ENCODE peak calls at places on chromosomes 2 and 18, in nine cellular contexts. T is HFF-Myc, M is astrocyte of the spinal cord, A is upper lobe of right lung, B is bronchial epithelial cell, U is chondrocyte, D is left ventricle myocardium inferior, Z is GM06990, P is fibroblast of the aortic adventitia. I is an unnamed sample.

GRCh38 chr2:63054812-63055509 is 4.3 kb downstream of the OTX1 start:
- DNase-seq in T (no peak), M (no peak), A (no peak), B (no peak), U (no peak), D (no peak), Z (peak), P (no peak), I (peak)

GRCh38 chr2:172464340-172465129 is 37.1 kb downstream of the ITGA6 start:
- DNase-seq in T (no peak), M (no peak), A (no peak), B (peak), U (no peak), D (no peak), Z (no peak), P (no peak), I (no peak)

GRCh38 chr2:176534798-176535479 is 265.7 kb downstream of the MTX2 start:
- DNase-seq in T (no peak), M (peak), A (no peak), B (peak), U (no peak), D (no peak), Z (no peak), P (peak), I (no peak)

GRCh38 chr2:203959265-203960034 is 22.9 kb downstream of the ICOS start:
- DNase-seq in T (no peak), M (no peak), A (no peak), B (no peak), U (no peak), D (no peak), Z (no peak), P (no peak), I (no peak)

GRCh38 chr2:33291278-33292013 is 185.0 kb upstream of the RASGRP3 start:
- DNase-seq in T (no peak), M (peak), A (no peak), B (peak), U (no peak), D (no peak), Z (no peak), P (peak), I (no peak)

GRCh38 chr2:160109939-160110673 is 47.7 kb upstream of the PLA2R1 start:
- DNase-seq in T (peak), M (peak), A (no peak), B (peak), U (no peak), D (peak), Z (peak), P (peak), I (peak)

GRCh38 chr2:232869138-232870001 is 694 bp upstream of the SNORC start:
- DNase-seq in T (no peak), M (no peak), A (no peak), B (no peak), U (no peak), D (no peak), Z (no peak), P (no peak), I (no peak)

GRCh38 chr2:35035883-35036282 is 1319.7 kb upstream of the CRIM1 start:
- DNase-seq in T (no peak), M (no peak), A (no peak), B (peak), U (no peak), D (no peak), Z (no peak), P (no peak), I (no peak)

GRCh38 chr18:48727685-48728084 is 188.9 kb downstream of the CTIF start:
- DNase-seq in T (peak), M (no peak), A (no peak), B (peak), U (no peak), D (no peak), Z (no peak), P (peak), I (no peak)

GRCh38 chr2:183291436-183291835 is 167.2 kb downstream of the NUP35 start:
- DNase-seq in T (no peak), M (peak), A (no peak), B (peak), U (no peak), D (no peak), Z (no peak), P (no peak), I (no peak)

GRCh38 chr2:105828543-105828942 is 83.8 kb downstream of the NCK2 start:
- DNase-seq in T (no peak), M (no peak), A (no peak), B (no peak), U (no peak), D (no peak), Z (no peak), P (no peak), I (no peak)

GRCh38 chr18:29191263-29191662 is 1014.3 kb upstream of the CDH2 start:
- DNase-seq in T (no peak), M (peak), A (no peak), B (peak), U (no peak), D (no peak), Z (no peak), P (peak), I (no peak)

GRCh38 chr2:109467701-109468100 is 146.1 kb downstream of the SEPTIN10 start:
- DNase-seq in T (no peak), M (peak), A (peak), B (no peak), U (peak), D (no peak), Z (no peak), P (no peak), I (no peak)

GRCh38 chr2:132797551-132797950 is 127.5 kb upstream of the LYPD1 start:
- DNase-seq in T (no peak), M (peak), A (no peak), B (peak), U (no peak), D (no peak), Z (no peak), P (peak), I (no peak)

GRCh38 chr18:23629444-23629946 is 33.2 kb downstream of the ANKRD29 start:
- DNase-seq in T (no peak), M (no peak), A (peak), B (peak), U (no peak), D (no peak), Z (no peak), P (no peak), I (peak)

GRCh38 chr2:182553483-182553882 is 126.6 kb upstream of the PDE1A start:
- DNase-seq in T (no peak), M (no peak), A (no peak), B (no peak), U (no peak), D (no peak), Z (peak), P (no peak), I (peak)

GRCh38 chr2:25034081-25034480 is 7.8 kb upstream of the EFR3B start:
- DNase-seq in T (no peak), M (no peak), A (no peak), B (no peak), U (no peak), D (no peak), Z (no peak), P (no peak), I (no peak)

GRCh38 chr2:232229917-232230310 is 148.6 kb upstream of the ALPP start:
- DNase-seq in T (peak), M (peak), A (no peak), B (no peak), U (no peak), D (no peak), Z (no peak), P (peak), I (no peak)

GRCh38 chr2:172249986-172250385 is 147.3 kb upstream of the DLX2 start:
- DNase-seq in T (no peak), M (peak), A (no peak), B (peak), U (no peak), D (no peak), Z (no peak), P (peak), I (no peak)

GRCh38 chr2:25592766-25593292 is 80.5 kb downstream of the DTNB start:
- DNase-seq in T (no peak), M (no peak), A (no peak), B (no peak), U (no peak), D (no peak), Z (no peak), P (no peak), I (no peak)

GRCh38 chr2:83103602-83104001 is 1355.5 kb downstream of the SUCLG1 start:
- DNase-seq in T (peak), M (peak), A (no peak), B (peak), U (no peak), D (no peak), Z (no peak), P (peak), I (no peak)

GRCh38 chr2:49616800-49617199 is 462.5 kb upstream of the FSHR start:
- DNase-seq in T (no peak), M (peak), A (no peak), B (peak), U (no peak), D (no peak), Z (no peak), P (no peak), I (peak)

GRCh38 chr2:185219981-185220380 is 518.6 kb upstream of the FSIP2 start:
- DNase-seq in T (no peak), M (peak), A (no peak), B (peak), U (no peak), D (no peak), Z (no peak), P (no peak), I (no peak)

GRCh38 chr2:6080837-6081541 is 388.8 kb downstream of the SOX11 start:
- DNase-seq in T (no peak), M (no peak), A (no peak), B (no peak), U (no peak), D (no peak), Z (no peak), P (no peak), I (no peak)

GRCh38 chr2:122749347-122749850 is 993.9 kb downstream of the TSN start:
- DNase-seq in T (no peak), M (no peak), A (no peak), B (peak), U (no peak), D (no peak), Z (no peak), P (no peak), I (no peak)

GRCh38 chr2:196473617-196474016 is 165.9 kb upstream of the CCDC150 start:
- DNase-seq in T (no peak), M (no peak), A (no peak), B (no peak), U (no peak), D (no peak), Z (no peak), P (peak), I (no peak)

GRCh38 chr18:62637807-62638687 is 77.3 kb upstream of the PHLPP1 start:
- DNase-seq in T (no peak), M (no peak), A (no peak), B (peak), U (no peak), D (no peak), Z (peak), P (no peak), I (peak)

GRCh38 chr2:39216495-39217191 is 27.1 kb downstream of the CDKL4 start:
- DNase-seq in T (no peak), M (no peak), A (no peak), B (no peak), U (no peak), D (no peak), Z (no peak), P (no peak), I (no peak)

GRCh38 chr18:7596133-7596532 is 29.0 kb downstream of the PTPRM start:
- DNase-seq in T (no peak), M (no peak), A (no peak), B (peak), U (no peak), D (no peak), Z (no peak), P (peak), I (no peak)

GRCh38 chr2:239223029-239223329 is 177.8 kb downstream of the HDAC4 start:
- DNase-seq in T (no peak), M (no peak), A (no peak), B (no peak), U (no peak), D (no peak), Z (no peak), P (peak), I (no peak)

GRCh38 chr2:25920786-25921390 is 42.6 kb upstream of the ASXL2 start:
- DNase-seq in T (no peak), M (no peak), A (no peak), B (no peak), U (no peak), D (no peak), Z (no peak), P (no peak), I (no peak)

GRCh38 chr2:217105733-217106649 is 246.1 kb upstream of the TNP1 start:
- DNase-seq in T (peak), M (peak), A (no peak), B (peak), U (no peak), D (no peak), Z (no peak), P (peak), I (no peak)

GRCh38 chr2:237514474-237515130 is 27.6 kb downstream of the MLPH start:
- DNase-seq in T (no peak), M (no peak), A (no peak), B (no peak), U (peak), D (peak), Z (no peak), P (no peak), I (no peak)

GRCh38 chr18:61236476-61237057 is 96.7 kb upstream of the CDH20 start:
- DNase-seq in T (no peak), M (no peak), A (no peak), B (no peak), U (no peak), D (no peak), Z (no peak), P (no peak), I (no peak)

GRCh38 chr2:38723173-38723572 is 28.0 kb downstream of the SRSF7 start:
- DNase-seq in T (no peak), M (no peak), A (no peak), B (no peak), U (no peak), D (no peak), Z (peak), P (no peak), I (peak)

GRCh38 chr18:22865354-22866116 is 67.6 kb upstream of the RBBP8 start:
- DNase-seq in T (no peak), M (no peak), A (no peak), B (peak), U (no peak), D (no peak), Z (no peak), P (no peak), I (no peak)

GRCh38 chr2:52611757-52612156 is 1155.8 kb upstream of the CHAC2 start:
- DNase-seq in T (no peak), M (no peak), A (no peak), B (no peak), U (no peak), D (no peak), Z (no peak), P (no peak), I (no peak)

GRCh38 chr2:52608030-52608429 is 1159.6 kb upstream of the CHAC2 start:
- DNase-seq in T (no peak), M (no peak), A (no peak), B (no peak), U (no peak), D (no peak), Z (no peak), P (no peak), I (no peak)

GRCh38 chr2:52613064-52613463 is 1154.5 kb upstream of the CHAC2 start:
- DNase-seq in T (no peak), M (no peak), A (no peak), B (peak), U (no peak), D (no peak), Z (no peak), P (no peak), I (no peak)
- TF ChIP-seq CTCF in T (no peak), M (no peak), A (no peak), B (peak), U (peak), D (no peak), Z (no peak), P (no peak), I (no peak)

GRCh38 chr18:30634249-30634648 is 408.3 kb downstream of the DSC3 start:
- DNase-seq in T (no peak), M (no peak), A (no peak), B (no peak), U (no peak), D (no peak), Z (no peak), P (no peak), I (no peak)

GRCh38 chr18:30632058-30632718 is 410.4 kb downstream of the DSC3 start:
- DNase-seq in T (no peak), M (no peak), A (no peak), B (no peak), U (peak), D (no peak), Z (no peak), P (no peak), I (no peak)
- TF ChIP-seq CTCF in T (no peak), M (no peak), A (no peak), B (no peak), U (no peak), D (no peak), Z (no peak), P (no peak), I (no peak)

DNA sequence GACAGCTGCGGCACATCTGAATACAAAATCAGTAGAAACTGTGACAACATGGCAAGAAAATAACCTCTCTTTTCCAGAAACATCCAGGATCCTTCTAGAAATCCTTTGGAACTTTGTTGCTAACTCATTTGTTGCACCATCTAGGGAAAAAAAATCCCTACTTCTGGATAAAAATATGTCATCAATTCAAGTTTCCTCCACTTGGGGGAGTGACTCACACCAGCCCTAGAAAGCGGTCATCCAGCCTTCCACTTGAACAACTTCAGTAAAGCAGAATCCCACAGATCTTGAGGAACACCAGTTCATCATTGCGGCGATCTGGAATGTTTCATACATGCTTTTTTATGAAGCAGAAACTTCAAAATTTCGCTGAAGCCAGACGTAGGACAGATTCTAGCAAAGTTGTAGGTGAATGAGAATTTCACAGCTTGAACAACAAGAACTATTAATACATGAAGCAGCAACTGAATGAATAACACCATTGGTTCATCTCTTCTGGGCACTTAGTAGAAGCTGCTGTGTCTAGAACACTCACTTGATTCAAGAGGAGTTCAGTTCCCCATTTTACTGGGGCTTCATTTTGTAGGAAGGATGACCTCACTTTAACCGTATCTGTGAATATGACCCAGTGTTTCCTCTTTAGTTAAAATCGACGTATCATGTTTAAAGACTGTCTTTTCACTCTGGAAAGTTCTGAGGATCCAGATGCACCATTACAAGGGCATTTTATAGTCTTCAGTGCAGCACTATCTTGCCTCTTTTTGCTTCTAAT is 48.0 kb downstream of the LRRTM1 start:
- DNase-seq in T (peak), M (no peak), A (no peak), B (peak), U (no peak), D (no peak), Z (no peak), P (peak), I (no peak)
- TF ChIP-seq CTCF in T (peak), M (no peak), A (peak), B (no peak), U (peak), D (peak), Z (peak), P (peak), I (no peak)

GRCh38 chr2:17996978-17997377 is 118.5 kb downstream of the KCNS3 start:
- DNase-seq in T (no peak), M (no peak), A (no peak), B (no peak), U (no peak), D (no peak), Z (no peak), P (no peak), I (no peak)

GRCh38 chr2:18001671-18002070 is 123.2 kb downstream of the KCNS3 start:
- DNase-seq in T (no peak), M (no peak), A (no peak), B (no peak), U (no peak), D (no peak), Z (no peak), P (no peak), I (no peak)
- TF ChIP-seq CTCF in T (peak), M (no peak), A (no peak), B (no peak), U (peak), D (no peak), Z (peak), P (no peak), I (no peak)